ENCODE peak calls at places on chromosomes 3 and 15, in eight cellular contexts. One of them, this sample, is unnamed.

GRCh38 chr15:89898628-89899302 is 5.0 kb upstream of the AP3S2 start:
- DNase-seq in AG08396: peak; percentile 59
- DNase-seq in mucosa of descending colon: no peak
- DNase-seq in GM10248: peak; percentile 78
- DNase-seq in NCI-H1092: no peak
- DNase-seq in NCI-H748 treated with DMSO at 0.1 percent for 48 hours: no peak
- DNase-seq in GM04504: peak; percentile 18
- DNase-seq in activated B cell treated with CpG ODN at 0.5 μM for 24 hours: peak; percentile 25
- DNase-seq in this sample: peak; percentile 92

GRCh38 chr15:81502436-81502835 is 128.4 kb upstream of the TMC3 start:
- DNase-seq in GM10248: no peak
- DNase-seq in activated B cell treated with CpG ODN at 0.5 μM for 24 hours: no peak
- DNase-seq in mucosa of descending colon: no peak
- DNase-seq in AG08396: no peak
- DNase-seq in NCI-H748 treated with DMSO at 0.1 percent for 48 hours: no peak
- DNase-seq in NCI-H1092: no peak
- DNase-seq in GM04504: no peak
- DNase-seq in this sample: no peak

GRCh38 chr15:91222052-91222451 is 122.0 kb downstream of the SV2B start:
- DNase-seq in NCI-H1092: no peak
- DNase-seq in NCI-H748 treated with DMSO at 0.1 percent for 48 hours: no peak
- DNase-seq in GM04504: no peak
- DNase-seq in AG08396: no peak
- DNase-seq in GM10248: no peak
- DNase-seq in activated B cell treated with CpG ODN at 0.5 μM for 24 hours: no peak
- DNase-seq in mucosa of descending colon: no peak
- DNase-seq in this sample: no peak

GRCh38 chr3:185693985-185694675 is 108.0 kb downstream of the SENP2 start:
- DNase-seq in NCI-H1092: no peak
- DNase-seq in mucosa of descending colon: no peak
- DNase-seq in GM04504: peak; percentile 46
- DNase-seq in AG08396: no peak
- DNase-seq in GM10248: no peak
- DNase-seq in NCI-H748 treated with DMSO at 0.1 percent for 48 hours: no peak
- DNase-seq in activated B cell treated with CpG ODN at 0.5 μM for 24 hours: no peak
- DNase-seq in this sample: no peak

GRCh38 chr3:153094386-153094785 is 67.6 kb upstream of the RAP2B start:
- DNase-seq in mucosa of descending colon: no peak
- DNase-seq in GM04504: no peak
- DNase-seq in activated B cell treated with CpG ODN at 0.5 μM for 24 hours: no peak
- DNase-seq in NCI-H1092: no peak
- DNase-seq in GM10248: no peak
- DNase-seq in NCI-H748 treated with DMSO at 0.1 percent for 48 hours: no peak
- DNase-seq in AG08396: no peak
- DNase-seq in this sample: no peak

GRCh38 chr3:149657796-149658443 is at the start of gene WWTR1:
- DNase-seq in GM10248: peak; percentile 81
- DNase-seq in GM04504: peak; percentile 85
- DNase-seq in NCI-H1092: no peak
- DNase-seq in activated B cell treated with CpG ODN at 0.5 μM for 24 hours: peak; percentile 24
- DNase-seq in AG08396: peak; percentile 92
- DNase-seq in mucosa of descending colon: peak; percentile 85
- DNase-seq in NCI-H748 treated with DMSO at 0.1 percent for 48 hours: peak; percentile 45
- DNase-seq in this sample: no peak

GRCh38 chr3:185813691-185814215 is 11.1 kb downstream of the IGF2BP2 start:
- DNase-seq in NCI-H1092: no peak
- DNase-seq in mucosa of descending colon: no peak
- DNase-seq in NCI-H748 treated with DMSO at 0.1 percent for 48 hours: no peak
- DNase-seq in GM04504: no peak
- DNase-seq in GM10248: no peak
- DNase-seq in activated B cell treated with CpG ODN at 0.5 μM for 24 hours: no peak
- DNase-seq in AG08396: peak; percentile 50
- DNase-seq in this sample: no peak

GRCh38 chr3:168165390-168166269 is 69.9 kb upstream of the GOLIM4 start:
- DNase-seq in GM04504: peak; percentile 47
- DNase-seq in mucosa of descending colon: no peak
- DNase-seq in NCI-H1092: peak; percentile 58
- DNase-seq in NCI-H748 treated with DMSO at 0.1 percent for 48 hours: peak; percentile 6
- DNase-seq in AG08396: peak; percentile 66
- DNase-seq in GM10248: peak; percentile 66
- DNase-seq in activated B cell treated with CpG ODN at 0.5 μM for 24 hours: no peak
- DNase-seq in this sample: peak; percentile 89

GRCh38 chr15:43702174-43702573 is 8.5 kb downstream of the CKMT1A start:
- DNase-seq in NCI-H1092: no peak
- DNase-seq in AG08396: no peak
- DNase-seq in GM10248: no peak
- DNase-seq in GM04504: no peak
- DNase-seq in mucosa of descending colon: no peak
- DNase-seq in activated B cell treated with CpG ODN at 0.5 μM for 24 hours: no peak
- DNase-seq in NCI-H748 treated with DMSO at 0.1 percent for 48 hours: no peak
- DNase-seq in this sample: no peak

GRCh38 chr3:158434412-158435038 is 136.5 kb upstream of the MLF1 start:
- DNase-seq in GM10248: peak; percentile 9
- DNase-seq in GM04504: peak; percentile 50
- DNase-seq in AG08396: peak; percentile 9
- DNase-seq in mucosa of descending colon: no peak
- DNase-seq in activated B cell treated with CpG ODN at 0.5 μM for 24 hours: no peak
- DNase-seq in NCI-H748 treated with DMSO at 0.1 percent for 48 hours: peak; percentile 3
- DNase-seq in NCI-H1092: peak; percentile 15
- DNase-seq in this sample: peak; percentile 87

GRCh38 chr15:28003302-28004037 is 95.6 kb downstream of the OCA2 start:
- DNase-seq in AG08396: no peak
- DNase-seq in GM10248: no peak
- DNase-seq in GM04504: no peak
- DNase-seq in NCI-H1092: no peak
- DNase-seq in NCI-H748 treated with DMSO at 0.1 percent for 48 hours: no peak
- DNase-seq in mucosa of descending colon: no peak
- DNase-seq in activated B cell treated with CpG ODN at 0.5 μM for 24 hours: no peak
- DNase-seq in this sample: no peak

GRCh38 chr3:8970971-8971589 is 7.8 kb upstream of the RAD18 start:
- DNase-seq in activated B cell treated with CpG ODN at 0.5 μM for 24 hours: peak; percentile 47
- DNase-seq in AG08396: peak; percentile 62
- DNase-seq in GM10248: peak; percentile 64
- DNase-seq in NCI-H748 treated with DMSO at 0.1 percent for 48 hours: peak; percentile 18
- DNase-seq in GM04504: peak; percentile 43
- DNase-seq in NCI-H1092: peak; percentile 17
- DNase-seq in mucosa of descending colon: no peak
- DNase-seq in this sample: peak; percentile 58

GRCh38 chr3:138363322-138363721 is 14.9 kb downstream of the MRAS start:
- DNase-seq in activated B cell treated with CpG ODN at 0.5 μM for 24 hours: no peak
- DNase-seq in AG08396: no peak
- DNase-seq in GM10248: no peak
- DNase-seq in NCI-H748 treated with DMSO at 0.1 percent for 48 hours: no peak
- DNase-seq in NCI-H1092: no peak
- DNase-seq in mucosa of descending colon: no peak
- DNase-seq in GM04504: no peak
- DNase-seq in this sample: no peak

GRCh38 chr15:78938608-78939488 is 6.0 kb downstream of the CTSH start:
- DNase-seq in NCI-H1092: no peak
- DNase-seq in GM04504: no peak
- DNase-seq in mucosa of descending colon: no peak
- DNase-seq in GM10248: peak; percentile 69
- DNase-seq in NCI-H748 treated with DMSO at 0.1 percent for 48 hours: no peak
- DNase-seq in AG08396: no peak
- DNase-seq in activated B cell treated with CpG ODN at 0.5 μM for 24 hours: no peak
- DNase-seq in this sample: no peak

GRCh38 chr15:43896543-43896942 is 69.7 kb downstream of the WDR76 start:
- DNase-seq in activated B cell treated with CpG ODN at 0.5 μM for 24 hours: no peak
- DNase-seq in GM10248: no peak
- DNase-seq in GM04504: no peak
- DNase-seq in AG08396: no peak
- DNase-seq in NCI-H1092: no peak
- DNase-seq in NCI-H748 treated with DMSO at 0.1 percent for 48 hours: no peak
- DNase-seq in mucosa of descending colon: no peak
- DNase-seq in this sample: no peak

This sample was measured in HT-29.